ENCODE peak calls at places on chromosomes 5 and 9, in five cellular contexts. Q, H, J, M and U are unnamed samples.
A peak's percentile ranks its signal among the peaks of the same experiment; 100 is the strongest.

GRCh38 chr9:106798021-106798799 is 64.8 kb upstream of the ZNF462 start:
- DNase-seq in H (no peak), M (no peak), Q (no peak), J (no peak), U (no peak)

GRCh38 chr9:4883326-4883873 is 90.7 kb downstream of the RCL1 start:
- DNase-seq in J (no peak), H (no peak), M (no peak), Q (no peak), U (no peak)

GRCh38 chr5:17315710-17316221 is 98.3 kb downstream of the BASP1 start:
- DNase-seq in H (no peak), J (no peak), Q (no peak), M (no peak), U (no peak)

GRCh38 chr5:43000198-43000840 is 39.8 kb downstream of the ANXA2R start:
- DNase-seq in J (no peak), Q (peak; percentile 50), H (no peak), M (no peak), U (no peak)

GRCh38 chr5:130773813-130774212 is 391.2 kb downstream of the HINT1 start:
- DNase-seq in J (no peak), H (no peak), M (no peak), Q (peak; percentile 75), U (no peak)

GRCh38 chr5:179601871-179602625 is 21.4 kb downstream of the HNRNPH1 start:
- DNase-seq in M (no peak), H (no peak), J (no peak), Q (no peak), U (peak; percentile 40)

GRCh38 chr5:138712324-138712723 is 40.9 kb upstream of the CTNNA1 start:
- DNase-seq in H (no peak), M (no peak), J (no peak), Q (no peak), U (no peak)

GRCh38 chr5:1951165-1951816 is 68.6 kb upstream of the IRX4 start:
- DNase-seq in J (no peak), H (no peak), M (no peak), Q (no peak), U (no peak)

GRCh38 chr5:125476888-125477585 is 730.6 kb upstream of the ZNF608 start:
- DNase-seq in J (no peak), H (no peak), Q (no peak), M (no peak), U (no peak)

GRCh38 chr5:138832218-138832617 is 42.9 kb downstream of the LRRTM2 start:
- DNase-seq in J (no peak), Q (no peak), H (no peak), M (no peak), U (no peak)

GRCh38 chr5:115349001-115349817 is 52.8 kb upstream of the CCDC112 start:
- DNase-seq in Q (peak; percentile 96), J (no peak), H (no peak), M (no peak), U (no peak)

GRCh38 chr9:109010676-109011655 is 2.3 kb downstream of the CTNNAL1 start:
- DNase-seq in H (no peak), J (peak; percentile 16), Q (peak; percentile 78), M (no peak), U (no peak)

GRCh38 chr9:38068866-38069628 is at the start of gene SHB:
- DNase-seq in H (peak; percentile 95), Q (peak; percentile 86), M (peak; percentile 90), J (peak; percentile 97), U (peak; percentile 85)

GRCh38 chr5:119328753-119329602 is 26.8 kb upstream of the TNFAIP8 start:
- DNase-seq in M (no peak), Q (no peak), J (no peak), H (no peak), U (no peak)

GRCh38 chr5:128559300-128560297 is 21.6 kb upstream of the FBN2 start:
- DNase-seq in H (no peak), M (no peak), J (no peak), Q (no peak), U (no peak)